ENCODE peak calls at places on chromosomes 2 and 18, in six cellular contexts. One of them, this sample, is unnamed.

GRCh38 chr2:172380436-172381274 is 46.7 kb upstream of the ITGA6 start:
- DNase-seq in ascending aorta: no peak
- DNase-seq in body of pancreas: peak; percentile 14
- DNase-seq in A549: no peak
- DNase-seq in uterus: no peak
- DNase-seq in thoracic aorta: no peak
- DNase-seq in this sample: no peak

GRCh38 chr18:986071-986470 is 81.4 kb downstream of the ADCYAP1 start:
- DNase-seq in uterus: no peak
- DNase-seq in A549: no peak
- DNase-seq in thoracic aorta: no peak
- DNase-seq in ascending aorta: no peak
- DNase-seq in body of pancreas: no peak
- DNase-seq in this sample: no peak

GRCh38 chr2:229407170-229407569 is 136.1 kb upstream of the PID1 start:
- DNase-seq in uterus: peak; percentile 83
- DNase-seq in A549: peak; percentile 55
- DNase-seq in body of pancreas: peak; percentile 48
- DNase-seq in thoracic aorta: peak; percentile 57
- DNase-seq in ascending aorta: peak; percentile 74
- DNase-seq in this sample: peak; percentile 99

GRCh38 chr2:48328972-48329723 is 200.8 kb upstream of the STON1 start:
- DNase-seq in body of pancreas: no peak
- DNase-seq in ascending aorta: no peak
- DNase-seq in thoracic aorta: no peak
- DNase-seq in A549: no peak
- DNase-seq in uterus: no peak
- DNase-seq in this sample: no peak

GRCh38 chr18:37207343-37207742 is 358.3 kb downstream of the CELF4 start:
- DNase-seq in thoracic aorta: no peak
- DNase-seq in ascending aorta: no peak
- DNase-seq in A549: no peak
- DNase-seq in body of pancreas: no peak
- DNase-seq in uterus: no peak
- DNase-seq in this sample: no peak

GRCh38 chr2:219142329-219142728 is 18.3 kb downstream of the NHEJ1 start:
- DNase-seq in uterus: no peak
- DNase-seq in ascending aorta: peak; percentile 62
- DNase-seq in A549: no peak
- DNase-seq in body of pancreas: no peak
- DNase-seq in thoracic aorta: peak; percentile 22
- DNase-seq in this sample: peak; percentile 35

GRCh38 chr2:104871566-104872033 is 17.7 kb downstream of the POU3F3 start:
- DNase-seq in A549: no peak
- DNase-seq in body of pancreas: no peak
- DNase-seq in ascending aorta: no peak
- DNase-seq in thoracic aorta: no peak
- DNase-seq in uterus: no peak
- DNase-seq in this sample: no peak

GRCh38 chr2:28137221-28137620 is 246.7 kb downstream of the BABAM2 start:
- DNase-seq in body of pancreas: no peak
- DNase-seq in A549: no peak
- DNase-seq in ascending aorta: no peak
- DNase-seq in uterus: peak; percentile 51
- DNase-seq in thoracic aorta: no peak
- DNase-seq in this sample: peak; percentile 84

GRCh38 chr2:234334146-234334545 is 162.7 kb downstream of the ARL4C start:
- DNase-seq in thoracic aorta: no peak
- DNase-seq in A549: no peak
- DNase-seq in ascending aorta: no peak
- DNase-seq in body of pancreas: peak; percentile 14
- DNase-seq in uterus: no peak
- DNase-seq in this sample: peak; percentile 44

GRCh38 chr18:27735117-27735516 is 441.8 kb downstream of the CDH2 start:
- DNase-seq in thoracic aorta: no peak
- DNase-seq in ascending aorta: no peak
- DNase-seq in A549: no peak
- DNase-seq in body of pancreas: no peak
- DNase-seq in uterus: no peak
- DNase-seq in this sample: no peak

GRCh38 chr2:10071595-10071994 is 8.6 kb downstream of the CYS1 start:
- DNase-seq in ascending aorta: no peak
- DNase-seq in uterus: no peak
- DNase-seq in body of pancreas: no peak
- DNase-seq in A549: no peak
- DNase-seq in thoracic aorta: no peak
- DNase-seq in this sample: no peak

GRCh38 chr2:71120195-71120594 is 9.8 kb downstream of the MCEE start:
- DNase-seq in ascending aorta: no peak
- DNase-seq in uterus: no peak
- DNase-seq in thoracic aorta: no peak
- DNase-seq in A549: no peak
- DNase-seq in body of pancreas: no peak
- DNase-seq in this sample: no peak
- H3K4me3 ChIP-seq in ascending aorta: no peak overlapping the region
- H3K4me3 ChIP-seq in uterus: no peak overlapping the region
- H3K4me3 ChIP-seq in thoracic aorta: no peak overlapping the region
- H3K4me3 ChIP-seq in A549: no peak overlapping the region
- H3K4me3 ChIP-seq in body of pancreas: no peak overlapping the region
- H3K4me3 ChIP-seq in this sample: no peak overlapping the region

DNA sequence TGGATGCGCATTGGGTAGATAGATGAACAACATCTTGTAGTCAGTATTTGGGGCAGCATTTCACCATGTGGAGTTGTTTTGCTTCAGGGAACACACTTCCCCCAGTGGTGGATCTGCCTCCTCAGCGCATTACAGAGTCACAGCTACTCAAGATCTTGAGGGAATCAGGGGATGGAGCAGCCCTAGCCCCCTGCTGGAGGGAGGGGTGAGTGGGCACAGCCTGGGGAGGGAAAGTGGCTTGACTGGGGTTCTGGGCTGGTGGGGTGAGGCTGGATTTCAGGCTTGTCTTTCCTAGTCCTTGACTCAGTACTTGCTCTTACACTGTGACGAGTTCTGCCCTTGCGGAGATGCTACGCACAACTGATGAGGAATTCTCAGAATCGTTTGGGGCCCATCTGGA is 271.0 kb upstream of the HS6ST1 start:
- DNase-seq in body of pancreas: no peak
- DNase-seq in uterus: no peak
- DNase-seq in thoracic aorta: no peak
- DNase-seq in ascending aorta: no peak
- DNase-seq in A549: no peak
- DNase-seq in this sample: no peak
- TF ChIP-seq CTCF in body of pancreas: no peak
- TF ChIP-seq CTCF in uterus: no peak
- TF ChIP-seq CTCF in thoracic aorta: no peak
- TF ChIP-seq CTCF in ascending aorta: no peak
- TF ChIP-seq CTCF in A549: no peak
- TF ChIP-seq CTCF in this sample: no peak

GRCh38 chr2:204109681-204110080 is 173.1 kb downstream of the ICOS start:
- DNase-seq in uterus: peak; percentile 31
- DNase-seq in ascending aorta: no peak
- DNase-seq in thoracic aorta: no peak
- DNase-seq in A549: no peak
- DNase-seq in body of pancreas: no peak
- DNase-seq in this sample: no peak
- H3K4me3 ChIP-seq in uterus: no peak overlapping the region
- H3K4me3 ChIP-seq in ascending aorta: no peak overlapping the region
- H3K4me3 ChIP-seq in thoracic aorta: no peak overlapping the region
- H3K4me3 ChIP-seq in A549: no peak overlapping the region
- H3K4me3 ChIP-seq in body of pancreas: no peak overlapping the region
- H3K4me3 ChIP-seq in this sample: no peak overlapping the region

GRCh38 chr18:41146301-41146700 is 808.7 kb upstream of the PIK3C3 start:
- DNase-seq in ascending aorta: no peak
- DNase-seq in uterus: no peak
- DNase-seq in thoracic aorta: no peak
- DNase-seq in body of pancreas: no peak
- DNase-seq in A549: no peak
- DNase-seq in this sample: no peak
- TF ChIP-seq CTCF in ascending aorta: no peak
- TF ChIP-seq CTCF in uterus: no peak
- TF ChIP-seq CTCF in thoracic aorta: no peak
- TF ChIP-seq CTCF in body of pancreas: no peak
- TF ChIP-seq CTCF in A549: no peak
- TF ChIP-seq CTCF in this sample: no peak

DNA sequence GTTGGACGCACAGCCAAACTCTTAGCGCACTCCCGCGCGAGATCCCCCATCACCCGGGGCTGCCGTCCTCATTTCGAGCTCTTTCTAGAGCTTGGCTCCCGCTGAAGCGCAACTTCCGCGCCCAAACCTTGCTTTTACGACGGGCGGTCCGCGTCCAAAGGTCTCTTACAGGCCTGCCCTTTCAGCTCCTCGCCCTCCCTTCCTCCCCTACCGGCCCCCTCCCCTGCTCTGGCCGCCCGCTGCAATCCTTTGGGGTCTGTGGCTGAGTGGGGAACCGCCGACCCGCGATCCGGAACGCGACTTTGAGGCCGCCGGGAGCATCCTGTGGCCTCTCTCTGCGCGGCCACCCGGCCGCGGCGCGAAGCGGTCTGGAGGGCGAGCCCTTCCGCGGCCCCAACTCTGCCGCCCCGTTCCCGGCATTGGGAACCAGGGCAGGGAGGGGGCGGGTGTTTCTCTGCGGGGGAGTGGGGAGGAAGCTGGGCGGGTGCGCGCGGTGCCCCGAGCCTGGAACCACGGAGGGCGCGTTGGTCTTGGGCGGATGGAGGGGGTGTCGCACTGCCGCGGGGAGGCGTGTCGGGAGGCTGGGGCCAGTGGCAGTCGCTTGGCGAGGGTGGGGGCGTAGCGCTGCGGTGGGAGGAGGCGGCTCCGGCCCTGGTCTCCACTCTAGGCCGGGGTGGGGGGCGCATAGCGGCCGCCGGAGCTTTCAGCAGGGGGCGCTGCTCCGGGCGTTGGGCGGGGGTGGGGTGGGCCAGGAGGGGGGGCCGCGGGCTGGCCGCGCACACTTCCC is at the start of gene GDF7:
- DNase-seq in ascending aorta: peak; percentile 69
- DNase-seq in body of pancreas: peak; percentile 55
- DNase-seq in thoracic aorta: no peak
- DNase-seq in A549: no peak
- DNase-seq in uterus: peak; percentile 77
- DNase-seq in this sample: no peak
- H3K4me3 ChIP-seq in ascending aorta: peak within 1 kb of the TSS; percentile 72
- H3K4me3 ChIP-seq in body of pancreas: no peak within 1 kb of the TSS
- H3K4me3 ChIP-seq in thoracic aorta: peak within 1 kb of the TSS; percentile 88
- H3K4me3 ChIP-seq in A549: peak within 1 kb of the TSS; percentile 58
- H3K4me3 ChIP-seq in uterus: peak within 1 kb of the TSS; percentile 53
- H3K4me3 ChIP-seq in this sample: peak within 1 kb of the TSS; percentile 29

DNA sequence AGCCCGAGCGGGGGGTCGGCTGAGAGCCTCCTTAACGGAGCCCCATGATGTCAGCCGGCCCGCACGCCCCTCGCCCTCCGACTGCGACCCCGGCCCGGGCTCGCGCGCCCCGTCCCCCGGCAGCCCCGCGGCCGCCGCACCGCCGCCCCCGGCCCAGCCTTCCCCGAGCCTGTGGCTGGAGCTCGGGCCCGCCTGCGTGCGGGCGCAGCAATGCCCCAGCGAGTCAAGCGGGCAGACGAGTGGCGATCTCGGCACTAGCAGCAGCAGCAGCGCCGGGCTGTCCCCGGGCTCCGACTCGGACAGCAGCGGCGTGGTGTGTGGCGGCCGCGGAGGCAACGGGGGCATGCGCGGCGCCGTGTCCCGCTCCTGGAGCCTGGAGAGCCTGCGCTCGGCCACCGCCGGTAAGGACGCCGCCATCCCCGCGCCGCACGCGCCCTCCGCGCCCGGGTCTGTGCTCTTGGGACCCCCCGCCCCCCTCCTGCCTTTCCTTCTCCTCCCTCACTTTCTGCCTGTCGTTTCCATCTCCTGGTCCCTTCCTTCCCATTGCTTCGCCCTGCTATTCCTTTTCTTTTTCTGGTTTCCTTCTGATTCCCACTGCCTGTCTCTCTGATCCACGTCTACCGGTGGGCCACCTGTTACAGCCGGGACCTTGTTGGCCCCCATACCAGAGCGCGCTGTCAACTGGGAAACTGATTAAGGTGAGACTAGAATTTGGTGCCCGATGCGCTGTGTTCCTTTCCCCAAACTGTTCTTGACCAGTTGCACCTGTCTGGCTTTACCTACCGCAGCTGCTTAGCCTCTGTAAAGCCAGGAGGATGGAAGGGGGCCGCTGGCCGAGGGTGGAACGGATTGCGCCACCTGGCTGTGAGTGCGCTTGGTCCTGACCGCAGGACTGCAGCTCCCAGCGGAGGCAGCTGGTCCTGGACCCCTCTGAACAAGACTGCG is 127.4 kb downstream of the ARHGEF4 start:
- DNase-seq in thoracic aorta: no peak
- DNase-seq in body of pancreas: no peak
- DNase-seq in uterus: no peak
- DNase-seq in ascending aorta: no peak
- DNase-seq in A549: peak; percentile 65
- DNase-seq in this sample: peak; percentile 11
- TF ChIP-seq CTCF in thoracic aorta: no peak
- TF ChIP-seq CTCF in body of pancreas: no peak
- TF ChIP-seq CTCF in uterus: no peak
- TF ChIP-seq CTCF in ascending aorta: no peak
- TF ChIP-seq CTCF in A549: peak; percentile 56
- TF ChIP-seq CTCF in this sample: peak; percentile 2

GRCh38 chr2:857081-857480 is 93.6 kb upstream of the SNTG2 start:
- DNase-seq in thoracic aorta: no peak
- DNase-seq in uterus: no peak
- DNase-seq in A549: no peak
- DNase-seq in ascending aorta: no peak
- DNase-seq in body of pancreas: no peak
- DNase-seq in this sample: no peak
- H3K4me3 ChIP-seq in thoracic aorta: no peak overlapping the region
- H3K4me3 ChIP-seq in uterus: no peak overlapping the region
- H3K4me3 ChIP-seq in A549: no peak overlapping the region
- H3K4me3 ChIP-seq in ascending aorta: no peak overlapping the region
- H3K4me3 ChIP-seq in body of pancreas: no peak overlapping the region
- H3K4me3 ChIP-seq in this sample: no peak overlapping the region